ENCODE peak calls at places on chromosome 10, in four cellular contexts. T, Y, I and H are unnamed samples.

GRCh38 chr10:5416981-5417380 is 4.6 kb downstream of the NET1 start:
- DNase-seq in T (no peak), Y (no peak), I (peak), H (no peak)

GRCh38 chr10:117746541-117747195 is 204.1 kb downstream of the EMX2 start:
- DNase-seq in I (no peak), Y (no peak), T (no peak), H (no peak)

GRCh38 chr10:88952647-88953111 is at the start of gene ACTA2:
- DNase-seq in I (peak), T (no peak), Y (peak), H (no peak)

GRCh38 chr10:31830887-31831286 is 97.7 kb downstream of the ARHGAP12 start:
- DNase-seq in Y (peak), I (peak), T (no peak), H (no peak)

GRCh38 chr10:87761892-87762291 is 56.1 kb downstream of the ATAD1 start:
- DNase-seq in Y (peak), T (no peak), I (peak), H (no peak)

GRCh38 chr10:75417522-75417927 is 13.9 kb upstream of the LRMDA start:
- DNase-seq in I (peak), Y (no peak), T (no peak), H (no peak)

GRCh38 chr10:131511391-131511790 is 199.9 kb upstream of the TCERG1L start:
- DNase-seq in T (no peak), Y (no peak), I (no peak), H (no peak)

GRCh38 chr10:60281331-60281730 is 108.3 kb downstream of the ANK3 start:
- DNase-seq in Y (peak), I (no peak), T (no peak), H (no peak)

GRCh38 chr10:49177391-49178355 is 10.5 kb downstream of the TMEM273 start:
- DNase-seq in T (no peak), Y (peak), I (peak), H (no peak)

GRCh38 chr10:29127037-29127436 is 161.8 kb upstream of the LYZL1 start:
- DNase-seq in T (no peak), Y (no peak), I (no peak), H (no peak)

GRCh38 chr10:103855424-103855823 is at the start of gene SH3PXD2A:
- DNase-seq in T (no peak), I (peak), Y (peak), H (peak)

DNA sequence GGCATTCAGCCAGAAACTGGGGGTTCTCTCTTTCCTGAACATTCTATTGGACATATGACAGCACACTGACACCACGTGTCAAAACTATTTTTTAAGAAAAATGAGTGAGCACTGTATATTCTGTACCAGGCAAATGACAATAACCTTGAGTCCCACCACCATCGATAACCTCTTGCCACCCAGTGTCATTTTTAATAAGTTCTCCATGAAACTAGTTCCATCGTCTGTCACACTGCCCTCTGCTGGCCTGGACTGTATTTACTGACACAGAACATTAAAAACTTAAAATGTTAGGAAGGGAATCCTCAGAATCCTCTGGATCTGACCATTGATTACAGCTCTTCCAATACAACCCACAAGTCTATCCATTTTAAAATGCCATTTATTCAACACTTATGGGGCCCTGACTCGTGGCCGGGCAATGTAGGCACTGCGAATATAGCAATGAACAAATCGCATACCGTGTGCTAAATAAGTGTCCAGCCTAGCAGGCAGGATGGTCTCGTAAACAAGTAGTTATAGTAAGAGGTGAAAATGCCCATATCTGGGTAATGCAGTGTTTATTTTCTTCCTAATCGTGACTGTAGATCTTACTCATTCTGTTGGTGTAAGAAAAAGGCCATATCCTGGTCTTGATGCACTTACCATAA is 35.9 kb upstream of the CACNB2 start:
- DNase-seq in T (peak), Y (peak), I (peak), H (no peak)
- TF ChIP-seq CTCF in T (peak), Y (peak), I (peak), H (peak)

GRCh38 chr10:43407576-43408330 is 1.2 kb downstream of the HNRNPF start:
- DNase-seq in T (peak), Y (peak), I (peak), H (no peak)
- TF ChIP-seq CTCF in T (peak), Y (peak), I (peak), H (no peak)

GRCh38 chr10:11454958-11455566 is 156.4 kb downstream of the USP6NL start:
- DNase-seq in Y (no peak), T (no peak), I (no peak), H (no peak)
- TF ChIP-seq CTCF in Y (no peak), T (no peak), I (no peak), H (no peak)

GRCh38 chr10:119638982-119639381 is 12.2 kb upstream of the BAG3 start:
- DNase-seq in Y (no peak), T (no peak), I (no peak), H (no peak)
- TF ChIP-seq CTCF in Y (no peak), T (no peak), I (no peak), H (no peak)

GRCh38 chr10:17115683-17116082 is 13.9 kb downstream of the CUBN start:
- DNase-seq in Y (peak), I (peak), T (no peak), H (no peak)
- TF ChIP-seq CTCF in Y (peak), I (no peak), T (no peak), H (no peak)